ENCODE peak calls at places on chromosomes 2 and 18, in six cellular contexts. One of them, this sample, is unnamed.

GRCh38 chr2:15073639-15074038 is 441.1 kb downstream of the LRATD1 start:
- DNase-seq in occipital lobe: no peak
- DNase-seq in HS-5: no peak
- DNase-seq in NCI-H524: no peak
- DNase-seq in fibroblast of lung: no peak
- DNase-seq in heart right ventricle: no peak
- DNase-seq in this sample: no peak

GRCh38 chr2:194824450-194824849 is 832.6 kb upstream of the SLC39A10 start:
- DNase-seq in occipital lobe: no peak
- DNase-seq in heart right ventricle: no peak
- DNase-seq in HS-5: no peak
- DNase-seq in NCI-H524: no peak
- DNase-seq in fibroblast of lung: no peak
- DNase-seq in this sample: no peak

GRCh38 chr2:3491306-3491705 is 28.0 kb downstream of the ADI1 start:
- DNase-seq in HS-5: no peak
- DNase-seq in NCI-H524: no peak
- DNase-seq in occipital lobe: no peak
- DNase-seq in fibroblast of lung: no peak
- DNase-seq in heart right ventricle: no peak
- DNase-seq in this sample: no peak

GRCh38 chr2:201126308-201127127 is 10.6 kb downstream of the CFLAR start:
- DNase-seq in NCI-H524: no peak
- DNase-seq in occipital lobe: no peak
- DNase-seq in fibroblast of lung: peak
- DNase-seq in heart right ventricle: no peak
- DNase-seq in HS-5: no peak
- DNase-seq in this sample: peak

GRCh38 chr2:217980036-217980435 is 22.8 kb downstream of the TNS1 start:
- DNase-seq in fibroblast of lung: no peak
- DNase-seq in HS-5: no peak
- DNase-seq in heart right ventricle: no peak
- DNase-seq in NCI-H524: no peak
- DNase-seq in occipital lobe: no peak
- DNase-seq in this sample: no peak

GRCh38 chr18:25497395-25497794 is 145.4 kb upstream of the ZNF521 start:
- DNase-seq in HS-5: no peak
- DNase-seq in occipital lobe: no peak
- DNase-seq in fibroblast of lung: no peak
- DNase-seq in heart right ventricle: no peak
- DNase-seq in NCI-H524: no peak
- DNase-seq in this sample: no peak

GRCh38 chr2:106106627-106107508 is 87.2 kb downstream of the UXS1 start:
- DNase-seq in NCI-H524: no peak
- DNase-seq in heart right ventricle: no peak
- DNase-seq in HS-5: no peak
- DNase-seq in fibroblast of lung: no peak
- DNase-seq in occipital lobe: no peak
- DNase-seq in this sample: peak

GRCh38 chr18:31185551-31185950 is 22.9 kb upstream of the DSC1 start:
- DNase-seq in occipital lobe: no peak
- DNase-seq in fibroblast of lung: no peak
- DNase-seq in heart right ventricle: no peak
- DNase-seq in NCI-H524: no peak
- DNase-seq in HS-5: no peak
- DNase-seq in this sample: no peak

GRCh38 chr2:95353055-95353575 is 49.4 kb upstream of the FAHD2A start:
- DNase-seq in HS-5: no peak
- DNase-seq in fibroblast of lung: no peak
- DNase-seq in NCI-H524: no peak
- DNase-seq in heart right ventricle: no peak
- DNase-seq in occipital lobe: no peak
- DNase-seq in this sample: no peak

GRCh38 chr18:45619062-45619825 is 4.0 kb downstream of the SLC14A2 start:
- DNase-seq in heart right ventricle: peak
- DNase-seq in occipital lobe: no peak
- DNase-seq in NCI-H524: no peak
- DNase-seq in fibroblast of lung: peak
- DNase-seq in HS-5: no peak
- DNase-seq in this sample: no peak

GRCh38 chr2:202588647-202589581 is 45.9 kb upstream of the FAM117B start:
- DNase-seq in heart right ventricle: peak
- DNase-seq in HS-5: no peak
- DNase-seq in occipital lobe: peak
- DNase-seq in fibroblast of lung: peak
- DNase-seq in NCI-H524: peak
- DNase-seq in this sample: peak

GRCh38 chr2:209321076-209321475 is 102.8 kb upstream of the MAP2 start:
- DNase-seq in occipital lobe: no peak
- DNase-seq in heart right ventricle: no peak
- DNase-seq in HS-5: no peak
- DNase-seq in fibroblast of lung: peak
- DNase-seq in NCI-H524: no peak
- DNase-seq in this sample: no peak

GRCh38 chr2:88832256-88832991 is 141.0 kb downstream of the RPIA start:
- DNase-seq in heart right ventricle: no peak
- DNase-seq in fibroblast of lung: no peak
- DNase-seq in NCI-H524: no peak
- DNase-seq in occipital lobe: no peak
- DNase-seq in HS-5: no peak
- DNase-seq in this sample: no peak

GRCh38 chr2:105403241-105403784 is 4.5 kb upstream of the FHL2 start:
- DNase-seq in heart right ventricle: no peak
- DNase-seq in HS-5: no peak
- DNase-seq in NCI-H524: no peak
- DNase-seq in occipital lobe: no peak
- DNase-seq in fibroblast of lung: no peak
- DNase-seq in this sample: no peak

GRCh38 chr2:208280933-208281332 is 14.9 kb downstream of the PIKFYVE start:
- DNase-seq in HS-5: peak
- DNase-seq in heart right ventricle: no peak
- DNase-seq in occipital lobe: no peak
- DNase-seq in fibroblast of lung: peak
- DNase-seq in NCI-H524: no peak
- DNase-seq in this sample: no peak

GRCh38 chr18:48473816-48474215 is 64.6 kb upstream of the ZBTB7C start:
- DNase-seq in HS-5: no peak
- DNase-seq in occipital lobe: no peak
- DNase-seq in heart right ventricle: no peak
- DNase-seq in fibroblast of lung: no peak
- DNase-seq in NCI-H524: no peak
- DNase-seq in this sample: no peak

GRCh38 chr2:8437228-8437948 is 244.5 kb upstream of the ID2 start:
- DNase-seq in heart right ventricle: no peak
- DNase-seq in fibroblast of lung: no peak
- DNase-seq in NCI-H524: no peak
- DNase-seq in occipital lobe: no peak
- DNase-seq in HS-5: no peak
- DNase-seq in this sample: no peak

GRCh38 chr18:78542204-78542603 is 437.4 kb upstream of the SALL3 start:
- DNase-seq in occipital lobe: peak
- DNase-seq in fibroblast of lung: no peak
- DNase-seq in HS-5: no peak
- DNase-seq in NCI-H524: no peak
- DNase-seq in heart right ventricle: peak
- DNase-seq in this sample: no peak

GRCh38 chr2:19649785-19650380 is 251.9 kb downstream of the TTC32 start:
- DNase-seq in heart right ventricle: no peak
- DNase-seq in NCI-H524: no peak
- DNase-seq in occipital lobe: no peak
- DNase-seq in fibroblast of lung: peak
- DNase-seq in HS-5: peak
- DNase-seq in this sample: no peak

GRCh38 chr2:134320930-134321329 is 67.1 kb downstream of the MGAT5 start:
- DNase-seq in heart right ventricle: no peak
- DNase-seq in occipital lobe: no peak
- DNase-seq in HS-5: no peak
- DNase-seq in NCI-H524: no peak
- DNase-seq in fibroblast of lung: no peak
- DNase-seq in this sample: no peak

GRCh38 chr2:49715597-49715996 is 561.3 kb upstream of the FSHR start:
- DNase-seq in HS-5: no peak
- DNase-seq in fibroblast of lung: no peak
- DNase-seq in occipital lobe: no peak
- DNase-seq in heart right ventricle: no peak
- DNase-seq in NCI-H524: no peak
- DNase-seq in this sample: no peak

GRCh38 chr2:200305797-200306718 is at the start of gene SPATS2L:
- DNase-seq in heart right ventricle: peak
- DNase-seq in occipital lobe: peak
- DNase-seq in HS-5: no peak
- DNase-seq in fibroblast of lung: peak
- DNase-seq in NCI-H524: peak
- DNase-seq in this sample: peak

GRCh38 chr2:46798998-46799698 is 116.5 kb downstream of the MCFD2 start:
- DNase-seq in heart right ventricle: no peak
- DNase-seq in occipital lobe: no peak
- DNase-seq in fibroblast of lung: no peak
- DNase-seq in NCI-H524: no peak
- DNase-seq in HS-5: no peak
- DNase-seq in this sample: no peak

GRCh38 chr2:127612111-127612822 is 33.7 kb upstream of the GPR17 start:
- DNase-seq in NCI-H524: no peak
- DNase-seq in fibroblast of lung: no peak
- DNase-seq in HS-5: no peak
- DNase-seq in occipital lobe: no peak
- DNase-seq in heart right ventricle: no peak
- DNase-seq in this sample: no peak

GRCh38 chr2:236200378-236200777 is 32.2 kb upstream of the GBX2 start:
- DNase-seq in fibroblast of lung: no peak
- DNase-seq in NCI-H524: no peak
- DNase-seq in occipital lobe: no peak
- DNase-seq in HS-5: no peak
- DNase-seq in heart right ventricle: no peak
- DNase-seq in this sample: no peak

GRCh38 chr2:64770781-64771334 is 117.1 kb upstream of the SERTAD2 start:
- DNase-seq in NCI-H524: no peak
- DNase-seq in heart right ventricle: no peak
- DNase-seq in HS-5: peak
- DNase-seq in occipital lobe: peak
- DNase-seq in fibroblast of lung: peak
- DNase-seq in this sample: no peak

GRCh38 chr18:41899535-41899934 is 55.5 kb upstream of the PIK3C3 start:
- DNase-seq in occipital lobe: no peak
- DNase-seq in HS-5: no peak
- DNase-seq in heart right ventricle: no peak
- DNase-seq in fibroblast of lung: no peak
- DNase-seq in NCI-H524: no peak
- DNase-seq in this sample: no peak

GRCh38 chr2:208501217-208501616 is 94.6 kb downstream of the PTH2R start:
- DNase-seq in HS-5: no peak
- DNase-seq in occipital lobe: no peak
- DNase-seq in heart right ventricle: no peak
- DNase-seq in NCI-H524: peak
- DNase-seq in fibroblast of lung: no peak
- DNase-seq in this sample: no peak

GRCh38 chr2:152175012-152175367 is 573 bp downstream of the STAM2 start:
- DNase-seq in occipital lobe: no peak
- DNase-seq in HS-5: no peak
- DNase-seq in heart right ventricle: no peak
- DNase-seq in fibroblast of lung: no peak
- DNase-seq in NCI-H524: no peak
- DNase-seq in this sample: no peak

GRCh38 chr18:13259701-13260100 is 41.1 kb downstream of the LDLRAD4 start:
- DNase-seq in occipital lobe: no peak
- DNase-seq in fibroblast of lung: no peak
- DNase-seq in HS-5: no peak
- DNase-seq in NCI-H524: no peak
- DNase-seq in heart right ventricle: no peak
- DNase-seq in this sample: no peak

GRCh38 chr2:237693281-237694039 is 66.1 kb downstream of the LRRFIP1 start:
- DNase-seq in occipital lobe: no peak
- DNase-seq in HS-5: peak
- DNase-seq in fibroblast of lung: peak
- DNase-seq in NCI-H524: no peak
- DNase-seq in heart right ventricle: no peak
- DNase-seq in this sample: peak

GRCh38 chr2:224722250-224722649 is 6.1 kb upstream of the CCDC195 start:
- DNase-seq in HS-5: no peak
- DNase-seq in heart right ventricle: no peak
- DNase-seq in occipital lobe: no peak
- DNase-seq in fibroblast of lung: no peak
- DNase-seq in NCI-H524: no peak
- DNase-seq in this sample: no peak

GRCh38 chr2:1787799-1788477 is 43.6 kb upstream of the PXDN start:
- DNase-seq in heart right ventricle: no peak
- DNase-seq in fibroblast of lung: no peak
- DNase-seq in occipital lobe: no peak
- DNase-seq in HS-5: no peak
- DNase-seq in NCI-H524: no peak
- DNase-seq in this sample: no peak

GRCh38 chr2:222049946-222050345 is 248.9 kb downstream of the PAX3 start:
- DNase-seq in NCI-H524: no peak
- DNase-seq in fibroblast of lung: peak
- DNase-seq in occipital lobe: no peak
- DNase-seq in heart right ventricle: no peak
- DNase-seq in HS-5: peak
- DNase-seq in this sample: no peak

GRCh38 chr2:218284106-218284811 is 8.0 kb downstream of the TMBIM1 start:
- DNase-seq in HS-5: peak
- DNase-seq in occipital lobe: no peak
- DNase-seq in NCI-H524: no peak
- DNase-seq in fibroblast of lung: peak
- DNase-seq in heart right ventricle: no peak
- DNase-seq in this sample: peak

GRCh38 chr18:79335833-79336360 is 59.8 kb upstream of the NFATC1 start:
- DNase-seq in occipital lobe: no peak
- DNase-seq in fibroblast of lung: no peak
- DNase-seq in HS-5: no peak
- DNase-seq in NCI-H524: no peak
- DNase-seq in heart right ventricle: no peak
- DNase-seq in this sample: no peak

GRCh38 chr2:205199451-205199850 is 482.9 kb upstream of the NRP2 start:
- DNase-seq in heart right ventricle: no peak
- DNase-seq in HS-5: no peak
- DNase-seq in NCI-H524: no peak
- DNase-seq in fibroblast of lung: no peak
- DNase-seq in occipital lobe: no peak
- DNase-seq in this sample: no peak

GRCh38 chr2:199975297-199975895 is 20.0 kb downstream of the MAIP1 start:
- DNase-seq in heart right ventricle: no peak
- DNase-seq in NCI-H524: no peak
- DNase-seq in occipital lobe: no peak
- DNase-seq in HS-5: no peak
- DNase-seq in fibroblast of lung: peak
- DNase-seq in this sample: no peak